ENCODE peak calls at places on chromosome X, in eight cellular contexts. S is tibial nerve; P is cardiac muscle cell; O is effector memory CD4-positive, alpha-beta T cell; Y is mesenchymal stem cell; A is lower lobe of right lung; R is pancreas; U is upper lobe of left lung. M is an unnamed sample.
A peak's percentile ranks its signal among the peaks of the same experiment; 100 is the strongest.

GRCh38 chrX:152897216-152898144 is at the start of gene ZNF185:
- DNase-seq in A (peak; percentile 79), U (peak; percentile 63), S (no peak), Y (no peak), P (peak; percentile 74), R (peak; percentile 62), O (no peak), M (no peak)

GRCh38 chrX:140821280-140821679 is 111.7 kb downstream of the LINC00632 start:
- DNase-seq in Y (no peak), R (no peak), O (no peak), A (no peak), U (no peak), P (no peak), S (no peak), M (no peak)

GRCh38 chrX:68061206-68061535 is 372.1 kb downstream of the OPHN1 start:
- DNase-seq in R (no peak), S (no peak), O (no peak), Y (no peak), P (no peak), A (no peak), U (no peak), M (no peak)

GRCh38 chrX:9676311-9676710 is 89.3 kb downstream of the GPR143 start:
- DNase-seq in U (no peak), P (no peak), A (no peak), Y (no peak), O (no peak), R (no peak), S (no peak), M (no peak)

GRCh38 chrX:48910926-48911406 is 480 bp downstream of the SLC35A2 start:
- DNase-seq in S (no peak), A (no peak), Y (no peak), P (peak; percentile 14), R (no peak), U (no peak), O (no peak), M (no peak)

GRCh38 chrX:122835886-122836285 is 348.2 kb upstream of the GRIA3 start:
- DNase-seq in S (no peak), R (no peak), P (no peak), O (no peak), Y (no peak), A (no peak), U (no peak), M (no peak)

GRCh38 chrX:21847342-21847741 is 7.9 kb downstream of the MBTPS2 start:
- DNase-seq in P (no peak), S (no peak), R (no peak), U (no peak), A (no peak), O (no peak), Y (no peak), M (no peak)

GRCh38 chrX:138191998-138192397 is 519.5 kb downstream of the FGF13 start:
- DNase-seq in P (peak; percentile 64), U (no peak), A (no peak), S (no peak), Y (no peak), R (peak; percentile 10), O (no peak), M (no peak)

GRCh38 chrX:69507500-69507789 is 3.3 kb downstream of the NALF2 start:
- DNase-seq in A (no peak), P (no peak), Y (no peak), S (no peak), R (no peak), U (no peak), O (no peak), M (no peak)

GRCh38 chrX:149631293-149632165 is at the start of gene TMEM185A:
- DNase-seq in P (peak; percentile 78), Y (peak; percentile 64), A (peak; percentile 81), U (peak; percentile 66), S (peak; percentile 23), R (peak; percentile 71), O (peak; percentile 71), M (peak; percentile 86)

GRCh38 chrX:40084471-40084870 is 13.3 kb downstream of the BCOR start:
- DNase-seq in O (no peak), Y (no peak), U (no peak), S (no peak), A (no peak), R (no peak), P (no peak), M (no peak)

GRCh38 chrX:40086569-40087335 is 11.0 kb downstream of the BCOR start:
- DNase-seq in P (no peak), R (peak; percentile 39), O (no peak), S (no peak), Y (peak; percentile 74), A (no peak), U (no peak), M (no peak)

GRCh38 chrX:40083979-40084359 is 13.8 kb downstream of the BCOR start:
- DNase-seq in A (no peak), Y (no peak), R (no peak), U (no peak), O (no peak), P (no peak), S (no peak), M (no peak)

GRCh38 chrX:40087574-40088298 is 10.0 kb downstream of the BCOR start:
- DNase-seq in A (no peak), Y (peak; percentile 64), S (no peak), U (no peak), P (no peak), O (no peak), R (no peak), M (no peak)

DNA sequence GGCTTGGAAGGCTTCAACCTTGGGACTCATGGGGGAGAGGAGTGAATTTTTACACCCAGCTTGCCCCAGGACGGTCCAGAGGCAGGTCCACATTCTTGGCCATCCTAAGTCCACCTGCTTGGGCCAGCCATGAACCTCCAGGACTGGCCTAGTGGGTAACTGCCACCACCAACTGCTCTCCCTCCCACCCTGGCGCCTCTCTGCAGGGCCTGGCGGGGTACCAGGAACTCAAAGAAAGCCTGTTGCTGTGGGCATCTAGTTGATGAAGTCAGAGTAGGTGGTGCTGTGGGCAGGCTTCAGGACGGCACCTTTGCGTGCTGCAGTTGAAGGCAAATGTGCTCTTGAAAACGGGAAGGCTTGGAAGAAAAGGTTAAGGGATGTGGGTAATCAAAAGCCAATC is 12.0 kb downstream of the BCOR start:
- DNase-seq in O (no peak), A (no peak), P (no peak), U (no peak), Y (no peak), S (no peak), R (peak; percentile 50), M (no peak)
- H3K4me1 ChIP-seq in O (peaks cover 24% of the 10 kb centered on the region), A (peaks cover 59% of the 10 kb centered on the region), P (peaks cover 67% of the 10 kb centered on the region), U (peaks cover 44% of the 10 kb centered on the region), Y (peaks cover 33% of the 10 kb centered on the region), S (peaks cover 41% of the 10 kb centered on the region), R (no peaks in the 10 kb centered on the region), M (no peaks in the 10 kb centered on the region)

GRCh38 chrX:12955882-12956703 is 18.8 kb upstream of the TMSB4X start:
- DNase-seq in P (no peak), A (peak; percentile 79), S (no peak), R (peak; percentile 59), Y (peak; percentile 91), O (peak; percentile 66), U (peak; percentile 79), M (peak; percentile 76)

GRCh38 chrX:12954981-12955380 is 19.9 kb upstream of the TMSB4X start:
- DNase-seq in S (no peak), R (no peak), A (no peak), P (no peak), Y (no peak), U (no peak), O (no peak), M (no peak)

GRCh38 chrX:12953420-12953819 is 21.5 kb upstream of the TMSB4X start:
- DNase-seq in U (no peak), Y (no peak), R (no peak), P (no peak), O (no peak), A (no peak), S (no peak), M (no peak)

GRCh38 chrX:12956704-12957541 is 18.0 kb upstream of the TMSB4X start:
- DNase-seq in S (no peak), U (peak; percentile 64), R (no peak), A (no peak), Y (peak; percentile 71), P (no peak), O (peak; percentile 47), M (peak; percentile 78)

GRCh38 chrX:12954376-12954775 is 20.5 kb upstream of the TMSB4X start:
- DNase-seq in S (no peak), P (no peak), U (no peak), O (no peak), Y (no peak), R (no peak), A (no peak), M (no peak)
- H3K4me1 ChIP-seq in S (peaks cover 6% of the 10 kb centered on the region), P (no peaks in the 10 kb centered on the region), U (peaks cover 39% of the 10 kb centered on the region), O (peaks cover 61% of the 10 kb centered on the region), Y (peaks cover 7% of the 10 kb centered on the region), R (no peaks in the 10 kb centered on the region), A (peaks cover 23% of the 10 kb centered on the region), M (peaks cover 11% of the 10 kb centered on the region)

DNA sequence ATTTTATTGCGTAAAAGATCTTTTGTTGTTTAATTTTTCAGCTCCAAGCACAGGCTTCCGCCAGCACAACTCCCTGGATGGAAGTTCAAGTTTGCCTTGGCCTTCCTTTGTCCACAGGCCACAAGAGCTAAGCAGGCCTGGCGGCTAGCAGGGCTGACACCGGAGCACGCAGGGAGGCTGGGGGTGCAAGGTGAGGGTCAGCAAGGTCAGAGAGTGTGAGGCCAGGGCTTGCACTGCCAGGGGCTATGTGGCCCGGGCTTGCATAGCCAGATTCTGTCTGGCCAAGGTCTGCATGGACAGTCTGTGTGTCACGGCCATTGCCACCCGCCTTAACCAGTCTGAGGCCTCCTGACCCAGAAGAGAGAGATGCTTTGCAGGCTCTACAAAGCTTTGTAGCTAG is 123.9 kb downstream of the BCOR start:
- DNase-seq in S (no peak), Y (no peak), R (no peak), U (no peak), A (no peak), O (no peak), P (no peak), M (no peak)
- H3K4me1 ChIP-seq in S (no peaks in the 10 kb centered on the region), Y (peaks cover 19% of the 10 kb centered on the region), R (no peaks in the 10 kb centered on the region), U (peaks cover 3% of the 10 kb centered on the region), A (peaks cover 4% of the 10 kb centered on the region), O (peaks cover 8% of the 10 kb centered on the region), P (peaks cover 6% of the 10 kb centered on the region), M (no peaks in the 10 kb centered on the region)

DNA sequence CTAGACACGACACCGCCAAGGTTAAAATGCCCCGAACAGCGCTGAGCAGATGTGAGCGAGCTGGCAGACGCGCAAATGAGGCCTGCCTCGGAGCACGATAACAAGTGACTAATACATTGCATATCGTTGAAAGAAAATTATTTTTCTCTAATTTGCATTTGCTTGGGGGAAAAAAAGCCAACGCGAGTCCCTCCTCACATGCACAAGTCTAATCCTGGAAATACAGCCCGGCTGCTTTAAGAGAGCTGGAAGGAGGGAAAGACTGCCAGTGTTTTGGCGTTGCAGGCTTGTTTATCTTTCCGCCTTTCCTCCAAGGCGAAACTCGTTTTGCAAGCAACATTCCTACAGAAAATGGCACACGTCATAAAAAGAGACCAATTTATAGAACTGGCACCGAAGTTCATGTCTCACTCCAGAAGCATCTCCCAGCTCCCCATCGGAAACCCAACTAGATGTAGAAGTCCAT is 12.6 kb downstream of the BCOR start:
- DNase-seq in S (no peak), Y (peak; percentile 75), U (no peak), O (no peak), R (no peak), P (no peak), A (no peak), M (no peak)
- H3K4me1 ChIP-seq in S (peaks cover 41% of the 10 kb centered on the region), Y (peaks cover 32% of the 10 kb centered on the region), U (peaks cover 40% of the 10 kb centered on the region), O (peaks cover 21% of the 10 kb centered on the region), R (no peaks in the 10 kb centered on the region), P (peaks cover 61% of the 10 kb centered on the region), A (peaks cover 57% of the 10 kb centered on the region), M (peaks cover 10% of the 10 kb centered on the region)

GRCh38 chrX:2698604-2699003 is 7.5 kb downstream of the CD99 start:
- DNase-seq in S (no peak), A (no peak), Y (no peak), R (no peak), U (no peak), O (no peak), P (no peak), M (no peak)
- H3K4me1 ChIP-seq in S (peaks cover 55% of the 10 kb centered on the region), A (peaks cover 80% of the 10 kb centered on the region), Y (peaks cover 18% of the 10 kb centered on the region), R (no peaks in the 10 kb centered on the region), U (peaks cover 64% of the 10 kb centered on the region), O (peaks cover 75% of the 10 kb centered on the region), P (peaks cover 55% of the 10 kb centered on the region), M (peaks cover 68% of the 10 kb centered on the region)